ENCODE peak calls at places on chromosomes 1 and 21, in four cellular contexts. B is tibial nerve, W is ovary, P is suprapubic skin. G is an unnamed sample.
A peak's percentile ranks its signal among the peaks of the same experiment; 100 is the strongest.

GRCh38 chr1:82485591-82486369 is 685.0 kb downstream of the ADGRL2 start:
- DNase-seq in B (peak; percentile 19), W (peak; percentile 76), P (no peak), G (no peak)

GRCh38 chr1:2606004-2606805 is 19.6 kb downstream of the PRXL2B start:
- DNase-seq in B (no peak), W (no peak), P (peak; percentile 56), G (no peak)

GRCh38 chr21:34771512-34772028 is 102.8 kb downstream of the CLIC6 start:
- DNase-seq in B (no peak), W (no peak), P (no peak), G (peak; percentile 60)

GRCh38 chr1:2311184-2312032 is 79.9 kb downstream of the MORN1 start:
- DNase-seq in B (peak; percentile 57), W (peak; percentile 68), P (no peak), G (no peak)

GRCh38 chr1:49225464-49225863 is 448.8 kb upstream of the BEND5 start:
- DNase-seq in B (no peak), W (no peak), P (no peak), G (no peak)

GRCh38 chr1:211480941-211481545 is 10.9 kb downstream of the RD3 start:
- DNase-seq in B (no peak), W (no peak), P (no peak), G (peak; percentile 72)

GRCh38 chr1:180085331-180085730 is 69.3 kb upstream of the QSOX1 start:
- DNase-seq in B (no peak), W (no peak), P (no peak), G (no peak)

GRCh38 chr1:111366256-111366655 is 61.3 kb downstream of the OVGP1 start:
- DNase-seq in B (no peak), W (no peak), P (no peak), G (no peak)

GRCh38 chr1:160853756-160854155 is 8.9 kb downstream of the CD244 start:
- DNase-seq in B (no peak), W (no peak), P (no peak), G (peak; percentile 4)

GRCh38 chr1:85692730-85693314 is 15.4 kb downstream of the ZNHIT6 start:
- DNase-seq in B (no peak), W (no peak), P (no peak), G (no peak)

GRCh38 chr1:33161061-33161681 is 20.7 kb downstream of the TRIM62 start:
- DNase-seq in B (no peak), W (peak; percentile 82), P (no peak), G (no peak)

GRCh38 chr1:94772230-94772641 is 47.9 kb upstream of the SLC44A3 start:
- DNase-seq in B (no peak), W (no peak), P (no peak), G (peak; percentile 8)
- TF ChIP-seq EP300 in B (no peak), W (no peak), P (no peak), G (no peak)

GRCh38 chr1:89065077-89065868 is at the start of gene GBP1:
- DNase-seq in B (no peak), W (no peak), P (no peak), G (no peak)

GRCh38 chr1:89070509-89070908 is 5.5 kb upstream of the GBP1 start:
- DNase-seq in B (no peak), W (no peak), P (no peak), G (no peak)

GRCh38 chr1:89068291-89068690 is 3.3 kb upstream of the GBP1 start:
- DNase-seq in B (no peak), W (no peak), P (no peak), G (no peak)

GRCh38 chr1:89069955-89070354 is 4.9 kb upstream of the GBP1 start:
- DNase-seq in B (no peak), W (no peak), P (no peak), G (no peak)
- H3K4me1 ChIP-seq in B (no peaks in the 10 kb centered on the region), W (peaks cover 4% of the 10 kb centered on the region), P (peaks cover 10% of the 10 kb centered on the region), G (peaks cover 7% of the 10 kb centered on the region)

DNA sequence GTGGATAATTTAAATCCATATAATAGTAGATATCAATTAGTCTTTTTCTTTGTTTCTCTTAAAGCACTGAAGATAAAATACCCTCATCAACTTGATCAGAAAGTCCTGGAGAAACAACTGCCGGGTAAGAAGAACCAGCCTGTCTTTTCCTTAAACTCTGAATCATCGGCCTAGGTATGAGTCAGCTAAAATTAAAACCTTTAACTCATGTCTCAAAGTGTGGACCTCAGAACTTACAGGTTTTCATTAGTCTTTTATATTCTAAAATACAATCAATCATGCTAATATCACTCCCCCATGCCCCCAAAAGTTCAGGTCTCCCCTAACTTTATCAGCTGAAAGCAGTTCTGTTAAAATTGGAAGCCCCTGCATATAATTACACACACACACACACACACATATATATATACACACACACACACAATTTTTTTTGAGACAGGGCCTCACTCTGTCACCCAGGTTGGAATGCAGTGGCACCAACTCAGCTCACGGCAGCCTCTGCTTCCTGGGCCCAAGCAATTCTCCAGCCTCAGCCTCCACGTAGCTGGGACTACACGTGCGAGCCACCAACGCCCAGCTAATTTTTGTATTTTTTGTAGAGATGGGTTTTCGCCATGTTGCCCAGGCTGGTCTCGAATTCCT is 61.3 kb downstream of the B3GALNT2 start:
- DNase-seq in B (no peak), W (no peak), P (no peak), G (no peak)
- TF ChIP-seq EP300 in B (no peak), W (no peak), P (no peak), G (no peak)

DNA sequence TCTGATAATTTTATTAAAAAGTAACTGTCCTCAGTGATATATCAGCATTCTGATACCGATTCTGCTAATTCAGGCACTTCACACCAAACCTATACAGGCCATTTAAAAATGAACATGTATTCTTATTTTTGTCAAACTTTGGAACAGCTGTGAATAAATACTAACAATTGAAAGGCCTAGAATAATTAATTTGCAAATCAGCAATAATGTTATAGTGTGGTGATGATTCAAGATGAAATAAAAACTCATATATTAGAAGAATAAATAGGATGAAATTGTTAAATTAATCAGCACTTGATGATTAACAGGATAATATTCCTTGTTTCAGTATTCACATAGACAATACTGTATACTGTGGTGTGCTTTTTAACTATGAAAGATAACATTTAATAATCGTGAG is 9.9 kb downstream of the CDKN2C start:
- DNase-seq in B (no peak), W (no peak), P (no peak), G (no peak)
- H3K4me1 ChIP-seq in B (no peaks in the 10 kb centered on the region), W (peaks cover 2% of the 10 kb centered on the region), P (peaks cover 17% of the 10 kb centered on the region), G (peaks cover 33% of the 10 kb centered on the region)

DNA sequence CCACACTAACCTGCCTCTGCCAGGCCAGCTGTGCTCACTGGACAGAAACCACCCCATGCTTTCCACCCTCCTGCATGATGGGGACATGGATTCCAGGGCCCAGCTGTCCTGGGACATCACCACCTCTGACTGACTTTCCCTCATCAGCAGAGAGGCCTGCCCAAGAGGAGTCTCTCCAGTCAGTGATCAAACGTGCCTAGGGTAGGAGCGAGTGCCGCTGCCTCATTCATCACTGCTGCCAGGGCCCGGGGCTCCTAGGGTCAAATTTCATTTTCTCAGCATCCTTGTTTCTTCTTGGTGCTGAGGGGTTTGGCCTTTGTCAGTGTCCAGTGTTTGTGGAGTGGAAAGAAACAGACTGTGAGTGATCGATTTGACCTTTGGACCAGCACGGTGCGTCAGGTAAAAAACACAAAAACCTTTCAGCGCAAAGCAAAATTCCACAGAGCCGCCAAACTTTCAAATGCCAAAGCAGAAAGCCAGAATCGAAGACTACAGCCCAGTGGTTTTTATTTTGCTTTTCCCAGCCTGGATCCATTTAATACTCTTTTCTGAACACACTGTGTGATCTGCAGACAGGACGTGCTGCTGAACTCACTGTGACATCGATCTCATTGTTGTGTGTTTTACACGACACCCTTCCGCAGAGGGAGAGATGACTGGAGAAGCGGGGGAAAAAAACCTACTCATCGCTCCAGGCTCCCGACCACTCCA is 43.2 kb downstream of the CAPN8 start:
- DNase-seq in B (no peak), W (no peak), P (no peak), G (no peak)
- TF ChIP-seq EP300 in B (no peak), W (no peak), P (no peak), G (no peak)

GRCh38 chr1:40386311-40386778 is 12.8 kb downstream of the SMAP2 start:
- DNase-seq in B (no peak), W (no peak), P (no peak), G (no peak)
- H3K4me1 ChIP-seq in B (peaks cover 67% of the 10 kb centered on the region), W (peaks cover 4% of the 10 kb centered on the region), P (peaks cover 31% of the 10 kb centered on the region), G (peaks cover 55% of the 10 kb centered on the region)

GRCh38 chr1:236795035-236795756 is at the start of gene MTR:
- DNase-seq in B (peak; percentile 97), W (peak; percentile 97), P (peak; percentile 99), G (peak; percentile 100)
- TF ChIP-seq EP300 in B (peak; percentile 32), W (no peak), P (no peak), G (no peak)